ENCODE peak calls at places on chromosomes 5 and 9, in six cellular contexts. X, O, H, A, R and I are unnamed samples.

GRCh38 chr5:90231688-90232087 is 177.9 kb downstream of the CETN3 start:
- DNase-seq in X (no peak), O (no peak), H (no peak), A (no peak), R (no peak), I (no peak)

GRCh38 chr9:112218908-112219307 is 43.8 kb upstream of the SUSD1 start:
- DNase-seq in X (no peak), O (no peak), H (no peak), A (no peak), R (no peak), I (no peak)

GRCh38 chr9:6757988-6758417 is 230 bp downstream of the KDM4C start:
- DNase-seq in X (no peak), O (no peak), H (peak), A (no peak), R (no peak), I (no peak)

GRCh38 chr5:145499483-145499882 is 335.7 kb downstream of the PRELID2 start:
- DNase-seq in X (no peak), O (peak), H (peak), A (no peak), R (no peak), I (no peak)

GRCh38 chr5:7794301-7794700 is 56.6 kb downstream of the CFAP90 start:
- DNase-seq in X (no peak), O (no peak), H (peak), A (no peak), R (no peak), I (no peak)

GRCh38 chr9:132883349-132884294 is 4.9 kb downstream of the SPACA9 start:
- DNase-seq in X (no peak), O (no peak), H (no peak), A (no peak), R (no peak), I (no peak)

GRCh38 chr5:138647261-138647788 is 72.1 kb upstream of the HSPA9 start:
- DNase-seq in X (no peak), O (peak), H (no peak), A (no peak), R (no peak), I (no peak)

GRCh38 chr5:95284512-95285405 is at the start of gene MCTP1:
- DNase-seq in X (no peak), O (no peak), H (peak), A (peak), R (peak), I (no peak)

GRCh38 chr5:60541980-60542379 is 158.0 kb downstream of the DEPDC1B start:
- DNase-seq in X (no peak), O (peak), H (no peak), A (peak), R (no peak), I (no peak)

GRCh38 chr5:93579561-93580386 is 1.2 kb downstream of the NR2F1-AS1 start:
- DNase-seq in X (no peak), O (peak), H (peak), A (peak), R (no peak), I (peak)

GRCh38 chr5:127206320-127207113 is 84.1 kb upstream of the MEGF10 start:
- DNase-seq in X (peak), O (peak), H (no peak), A (peak), R (no peak), I (no peak)

GRCh38 chr5:93162201-93162654 is 418.8 kb downstream of the NR2F1-AS1 start:
- DNase-seq in X (no peak), O (peak), H (no peak), A (peak), R (no peak), I (no peak)

GRCh38 chr5:173671121-173671949 is 54.9 kb upstream of the BOD1 start:
- DNase-seq in X (no peak), O (peak), H (no peak), A (no peak), R (no peak), I (peak)

GRCh38 chr9:19495186-19496028 is 86.6 kb downstream of the ACER2 start:
- DNase-seq in X (no peak), O (no peak), H (peak), A (no peak), R (no peak), I (no peak)

GRCh38 chr5:172454355-172455086 is at the start of gene SH3PXD2B:
- DNase-seq in X (no peak), O (peak), H (peak), A (peak), R (peak), I (peak)

GRCh38 chr5:145124806-145125205 is 710.3 kb downstream of the PRELID2 start:
- DNase-seq in X (no peak), O (no peak), H (no peak), A (no peak), R (no peak), I (no peak)

GRCh38 chr5:2259494-2260107 is 376.9 kb upstream of the IRX4 start:
- DNase-seq in X (no peak), O (no peak), H (no peak), A (no peak), R (no peak), I (no peak)

DNA sequence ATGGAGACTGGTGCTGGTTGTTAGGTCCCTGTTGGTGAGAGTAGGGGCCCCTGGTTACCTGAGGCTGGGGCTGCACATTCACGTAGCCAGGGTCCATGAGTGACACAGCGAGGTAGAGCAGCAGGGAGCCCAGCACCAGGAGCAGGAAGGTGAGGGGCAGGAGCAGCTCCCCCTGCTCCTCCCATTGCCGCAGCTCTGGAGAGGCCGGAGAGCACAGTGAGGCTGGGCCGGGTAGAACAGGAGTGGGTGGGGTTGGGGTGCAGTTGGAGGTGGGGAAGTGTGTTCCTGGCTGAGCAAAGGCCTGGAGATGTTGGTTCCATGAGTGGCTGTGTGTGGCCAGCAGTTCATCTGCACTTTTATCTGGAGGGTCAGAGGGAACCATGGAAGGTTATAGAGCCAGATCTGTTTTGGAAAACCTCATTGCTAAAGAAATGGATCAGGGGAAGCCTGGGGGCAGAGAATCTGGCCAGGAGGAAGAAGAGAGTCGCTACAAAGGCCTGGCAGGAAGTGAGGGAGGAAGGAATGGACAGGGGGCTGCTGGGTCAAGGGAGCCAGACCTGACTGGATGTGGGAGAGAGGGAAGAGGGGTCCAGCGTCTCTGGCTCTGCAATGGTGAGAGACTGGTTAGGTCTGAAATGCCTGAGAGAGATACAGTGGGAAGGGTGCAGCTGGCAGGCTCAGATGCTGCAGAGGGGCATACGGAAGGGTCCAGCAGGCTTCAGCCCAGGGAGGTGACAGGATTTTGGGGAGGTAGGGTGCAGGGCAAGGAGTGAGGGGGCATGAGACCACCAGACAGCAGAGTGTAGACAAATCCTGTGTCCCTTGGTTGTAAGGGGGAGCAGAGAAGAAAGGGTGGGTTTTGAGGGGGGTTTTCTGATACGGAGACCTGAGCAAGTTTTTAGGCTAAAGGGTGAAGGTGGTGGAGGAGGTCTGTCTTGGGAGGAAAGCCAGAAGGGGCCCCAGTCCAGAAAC is 1.3 kb downstream of the ZDHHC12 start:
- DNase-seq in X (no peak), O (no peak), H (no peak), A (no peak), R (no peak), I (peak)
- H3K4me3 ChIP-seq in X (no peak), O (no peak), H (peak), A (no peak), R (no peak), I (no peak)

DNA sequence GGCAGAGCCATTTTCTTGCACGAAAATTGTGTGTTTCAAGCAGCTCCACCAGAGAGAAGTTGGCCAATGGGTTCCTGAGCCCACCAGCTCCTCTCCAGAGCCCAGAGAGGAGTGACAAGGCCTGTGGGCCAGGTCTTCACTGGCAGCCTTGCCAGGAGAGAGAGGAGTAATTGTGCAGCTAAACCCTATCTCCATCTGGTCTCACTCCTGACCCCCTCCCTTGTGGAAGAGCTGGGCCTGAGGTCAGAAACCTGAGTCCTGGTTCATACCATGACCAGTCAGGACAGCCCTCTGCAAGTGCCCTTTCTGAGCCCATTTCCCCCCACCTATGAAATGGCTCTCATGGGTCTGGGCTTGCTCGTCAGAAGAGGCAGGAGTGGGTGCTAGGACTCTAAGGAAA is 10.6 kb upstream of the SLC6A7 start:
- DNase-seq in X (no peak), O (no peak), H (no peak), A (no peak), R (no peak), I (no peak)
- H3K4me3 ChIP-seq in X (no peak), O (no peak), H (no peak), A (no peak), R (no peak), I (no peak)

DNA sequence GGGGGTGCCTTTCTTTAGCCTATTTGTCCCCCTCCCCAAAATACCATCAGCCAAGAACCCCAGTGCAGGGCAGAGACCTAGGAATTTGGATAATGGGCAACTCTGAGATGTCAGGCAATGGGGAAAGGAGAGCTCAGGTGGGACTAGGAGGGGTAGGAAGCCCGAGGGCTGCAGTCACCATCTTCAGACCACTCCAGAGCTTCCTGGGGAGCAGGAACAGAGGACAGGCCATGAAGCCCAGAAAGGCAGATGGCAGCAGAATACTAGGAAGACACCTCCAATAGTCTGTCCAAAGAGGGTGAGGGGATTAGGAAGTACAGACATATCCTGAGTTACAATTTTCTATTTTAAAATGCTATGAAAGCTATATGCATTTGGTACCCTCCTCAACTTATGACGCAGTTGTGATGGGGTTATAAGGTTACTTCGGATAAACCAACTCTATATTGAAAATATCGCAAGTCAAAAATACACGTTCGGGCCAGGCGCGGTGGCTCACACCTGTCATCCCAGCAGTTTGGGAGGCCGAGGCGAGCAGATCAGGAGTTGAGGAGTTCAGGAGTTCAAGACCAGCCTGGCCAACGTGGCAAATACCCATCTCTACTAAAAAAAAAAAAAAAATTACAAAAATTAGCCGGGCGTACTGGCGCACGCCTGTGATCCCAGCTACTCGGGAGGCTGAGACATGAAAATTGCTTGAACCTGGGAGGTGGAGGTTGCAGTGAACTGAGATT is 34.6 kb upstream of the IL17B start:
- DNase-seq in X (no peak), O (no peak), H (no peak), A (no peak), R (no peak), I (no peak)
- H3K4me3 ChIP-seq in X (no peak), O (no peak), H (no peak), A (no peak), R (no peak), I (no peak)

DNA sequence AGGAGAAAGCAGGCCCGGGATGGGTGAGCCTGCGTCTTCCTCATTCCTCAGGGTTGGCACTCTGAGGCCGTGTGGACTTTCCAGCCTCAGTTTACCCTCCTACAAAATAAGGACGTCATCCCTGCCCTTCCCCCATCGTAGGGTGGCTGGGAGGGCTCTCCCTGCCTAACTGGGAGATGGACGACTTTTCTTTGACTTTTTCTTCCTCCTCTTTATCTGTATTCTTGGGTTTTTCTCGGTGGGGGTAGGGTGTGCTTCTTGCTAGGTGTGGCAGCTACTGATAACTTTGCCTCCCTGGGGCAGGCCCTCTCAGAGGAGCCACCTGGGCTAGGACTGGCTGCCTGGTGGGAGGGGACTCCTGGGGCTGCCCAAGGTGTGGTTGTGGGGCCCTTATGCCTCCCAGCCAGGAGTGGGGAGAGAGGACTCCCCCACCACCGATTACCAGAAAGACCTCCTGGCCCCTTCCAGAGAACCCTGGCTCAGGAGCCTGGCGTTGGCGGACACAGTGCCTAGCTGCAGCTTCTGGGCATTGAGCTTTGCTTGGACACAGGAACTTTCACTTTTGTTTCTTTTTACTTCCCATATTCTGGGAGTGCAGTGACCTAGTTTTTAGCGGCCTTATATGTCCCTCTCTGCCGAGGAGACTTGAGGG is 6.1 kb downstream of the GLIPR2 start:
- DNase-seq in X (no peak), O (no peak), H (no peak), A (no peak), R (peak), I (peak)
- H3K4me3 ChIP-seq in X (no peak), O (no peak), H (no peak), A (no peak), R (no peak), I (peak)